ENCODE peak calls at places on chromosomes 5 and 9, in seven cellular contexts. One of them, this sample, is unnamed.

GRCh38 chr5:23352437-23352836 is 155.0 kb upstream of the PRDM9 start:
- DNase-seq in hippocampal formation: no peak
- DNase-seq in T-helper 1 cell: no peak
- DNase-seq in GM04504: no peak
- DNase-seq in stimulated activated CD4-positive, alpha-beta T cell treated with anti-CD3 and anti-CD28 coated beads, Interleukin-12 subunit alpha, Interleukin-12 subunit beta, amount 100 ng/mL, for 48 hours: no peak
- DNase-seq in CD8-positive, alpha-beta T cell: no peak
- DNase-seq in fibroblast of the conjunctiva: no peak
- DNase-seq in this sample: no peak

GRCh38 chr5:67063791-67064190 is 132.8 kb downstream of the CD180 start:
- DNase-seq in hippocampal formation: no peak
- DNase-seq in T-helper 1 cell: no peak
- DNase-seq in GM04504: no peak
- DNase-seq in stimulated activated CD4-positive, alpha-beta T cell treated with anti-CD3 and anti-CD28 coated beads, Interleukin-12 subunit alpha, Interleukin-12 subunit beta, amount 100 ng/mL, for 48 hours: no peak
- DNase-seq in CD8-positive, alpha-beta T cell: no peak
- DNase-seq in fibroblast of the conjunctiva: peak; percentile 37
- DNase-seq in this sample: no peak

GRCh38 chr9:95766906-95767305 is 108.6 kb upstream of the ERCC6L2 start:
- DNase-seq in hippocampal formation: no peak
- DNase-seq in T-helper 1 cell: no peak
- DNase-seq in GM04504: no peak
- DNase-seq in stimulated activated CD4-positive, alpha-beta T cell treated with anti-CD3 and anti-CD28 coated beads, Interleukin-12 subunit alpha, Interleukin-12 subunit beta, amount 100 ng/mL, for 48 hours: no peak
- DNase-seq in CD8-positive, alpha-beta T cell: no peak
- DNase-seq in fibroblast of the conjunctiva: no peak
- DNase-seq in this sample: no peak

GRCh38 chr5:178426326-178427130 is 163.7 kb downstream of the COL23A1 start:
- DNase-seq in hippocampal formation: no peak
- DNase-seq in T-helper 1 cell: no peak
- DNase-seq in GM04504: no peak
- DNase-seq in stimulated activated CD4-positive, alpha-beta T cell treated with anti-CD3 and anti-CD28 coated beads, Interleukin-12 subunit alpha, Interleukin-12 subunit beta, amount 100 ng/mL, for 48 hours: no peak
- DNase-seq in CD8-positive, alpha-beta T cell: no peak
- DNase-seq in fibroblast of the conjunctiva: no peak
- DNase-seq in this sample: no peak

GRCh38 chr5:122014232-122014940 is 52.6 kb downstream of the SRFBP1 start:
- DNase-seq in hippocampal formation: no peak
- DNase-seq in T-helper 1 cell: no peak
- DNase-seq in GM04504: no peak
- DNase-seq in stimulated activated CD4-positive, alpha-beta T cell treated with anti-CD3 and anti-CD28 coated beads, Interleukin-12 subunit alpha, Interleukin-12 subunit beta, amount 100 ng/mL, for 48 hours: no peak
- DNase-seq in CD8-positive, alpha-beta T cell: no peak
- DNase-seq in fibroblast of the conjunctiva: no peak
- DNase-seq in this sample: no peak

GRCh38 chr9:136965771-136966484 is 11.4 kb upstream of the PTGDS start:
- DNase-seq in hippocampal formation: peak; percentile 88
- DNase-seq in T-helper 1 cell: peak; percentile 56
- DNase-seq in GM04504: no peak
- DNase-seq in stimulated activated CD4-positive, alpha-beta T cell treated with anti-CD3 and anti-CD28 coated beads, Interleukin-12 subunit alpha, Interleukin-12 subunit beta, amount 100 ng/mL, for 48 hours: no peak
- DNase-seq in CD8-positive, alpha-beta T cell: peak; percentile 40
- DNase-seq in fibroblast of the conjunctiva: no peak
- DNase-seq in this sample: no peak

GRCh38 chr5:147303251-147303650 is 68.4 kb downstream of the STK32A start:
- DNase-seq in hippocampal formation: no peak
- DNase-seq in T-helper 1 cell: no peak
- DNase-seq in GM04504: no peak
- DNase-seq in stimulated activated CD4-positive, alpha-beta T cell treated with anti-CD3 and anti-CD28 coated beads, Interleukin-12 subunit alpha, Interleukin-12 subunit beta, amount 100 ng/mL, for 48 hours: no peak
- DNase-seq in CD8-positive, alpha-beta T cell: no peak
- DNase-seq in fibroblast of the conjunctiva: no peak
- DNase-seq in this sample: no peak

GRCh38 chr9:88998506-88998905 is 7.2 kb downstream of the S1PR3 start:
- DNase-seq in hippocampal formation: no peak
- DNase-seq in T-helper 1 cell: no peak
- DNase-seq in GM04504: no peak
- DNase-seq in stimulated activated CD4-positive, alpha-beta T cell treated with anti-CD3 and anti-CD28 coated beads, Interleukin-12 subunit alpha, Interleukin-12 subunit beta, amount 100 ng/mL, for 48 hours: no peak
- DNase-seq in CD8-positive, alpha-beta T cell: no peak
- DNase-seq in fibroblast of the conjunctiva: no peak
- DNase-seq in this sample: no peak

GRCh38 chr5:139665626-139666025 is 17.5 kb downstream of the CXXC5 start:
- DNase-seq in hippocampal formation: no peak
- DNase-seq in T-helper 1 cell: no peak
- DNase-seq in GM04504: no peak
- DNase-seq in stimulated activated CD4-positive, alpha-beta T cell treated with anti-CD3 and anti-CD28 coated beads, Interleukin-12 subunit alpha, Interleukin-12 subunit beta, amount 100 ng/mL, for 48 hours: no peak
- DNase-seq in CD8-positive, alpha-beta T cell: no peak
- DNase-seq in fibroblast of the conjunctiva: no peak
- DNase-seq in this sample: no peak

GRCh38 chr5:80930940-80931339 is 29.2 kb upstream of the RASGRF2 start:
- DNase-seq in hippocampal formation: no peak
- DNase-seq in T-helper 1 cell: no peak
- DNase-seq in GM04504: no peak
- DNase-seq in stimulated activated CD4-positive, alpha-beta T cell treated with anti-CD3 and anti-CD28 coated beads, Interleukin-12 subunit alpha, Interleukin-12 subunit beta, amount 100 ng/mL, for 48 hours: no peak
- DNase-seq in CD8-positive, alpha-beta T cell: no peak
- DNase-seq in fibroblast of the conjunctiva: no peak
- DNase-seq in this sample: no peak

This sample was measured in neuronal stem cell.